ENCODE peak calls at places on chromosomes 2 and 18, in four cellular contexts. K is SK-N-SH, H is dorsolateral prefrontal cortex, I is NCI-H1694. F is an unnamed sample.

GRCh38 chr2:64730551-64731305 is 77.0 kb upstream of the SERTAD2 start:
- DNase-seq in H (no peak), I (peak), K (peak), F (peak)

GRCh38 chr18:58385472-58385871 is 243.4 kb downstream of the ALPK2 start:
- DNase-seq in I (no peak), K (no peak), H (no peak), F (no peak)

GRCh38 chr2:10048501-10049171 is 5.3 kb downstream of the KLF11 start:
- DNase-seq in K (peak), I (peak), H (no peak), F (peak)

GRCh38 chr18:777021-777420 is 35.0 kb downstream of the YES1 start:
- DNase-seq in K (no peak), I (no peak), H (no peak), F (no peak)

GRCh38 chr2:55003706-55004639 is 46.3 kb downstream of the RTN4 start:
- DNase-seq in K (no peak), H (no peak), I (no peak), F (no peak)

GRCh38 chr18:48956378-48956777 is 5.6 kb upstream of the SMAD7 start:
- DNase-seq in K (no peak), I (no peak), H (no peak), F (no peak)

GRCh38 chr2:23445450-23445868 is 60.5 kb downstream of the KLHL29 start:
- DNase-seq in H (no peak), I (no peak), K (no peak), F (no peak)

GRCh38 chr18:67265464-67266245 is 250.9 kb downstream of the DSEL start:
- DNase-seq in H (no peak), I (no peak), K (no peak), F (no peak)

GRCh38 chr18:58223717-58224424 is 179.8 kb downstream of the NEDD4L start:
- DNase-seq in I (no peak), H (no peak), K (peak), F (peak)

GRCh38 chr2:201420442-201421113 is 30.7 kb downstream of the TRAK2 start:
- DNase-seq in K (no peak), H (no peak), I (no peak), F (no peak)

GRCh38 chr2:238523158-238524110 is 96.7 kb downstream of the ASB1 start:
- DNase-seq in I (no peak), K (peak), H (no peak), F (peak)

GRCh38 chr2:229921101-229921891 is 513 bp downstream of the TRIP12 start:
- DNase-seq in H (peak), I (no peak), K (peak), F (peak)

GRCh38 chr2:10230499-10230898 is 72.2 kb upstream of the HPCAL1 start:
- DNase-seq in H (no peak), I (no peak), K (no peak), F (no peak)

GRCh38 chr18:50203801-50204604 is 9.1 kb upstream of the MYO5B start:
- DNase-seq in I (peak), H (peak), K (peak), F (peak)

GRCh38 chr2:128498589-128498988 is 179.9 kb upstream of the HS6ST1 start:
- DNase-seq in I (no peak), K (no peak), H (no peak), F (no peak)

GRCh38 chr2:105468655-105469042 is 69.8 kb upstream of the FHL2 start:
- DNase-seq in K (no peak), H (no peak), I (no peak), F (no peak)

GRCh38 chr18:22349966-22350365 is 67.7 kb downstream of the CTAGE1 start:
- DNase-seq in K (no peak), I (no peak), H (no peak), F (no peak)

GRCh38 chr2:151051584-151052220 is 210.0 kb downstream of the RBM43 start:
- DNase-seq in H (no peak), I (peak), K (peak), F (peak)

GRCh38 chr2:216918088-216918680 is 58.3 kb upstream of the TNP1 start:
- DNase-seq in I (peak), K (no peak), H (no peak), F (peak)

GRCh38 chr18:58218111-58218510 is 174.1 kb downstream of the NEDD4L start:
- DNase-seq in K (no peak), H (no peak), I (no peak), F (no peak)

GRCh38 chr18:13353424-13353823 is 134.9 kb downstream of the LDLRAD4 start:
- DNase-seq in H (no peak), K (no peak), I (no peak), F (no peak)

GRCh38 chr18:22607284-22607635 is 189.5 kb upstream of the CTAGE1 start:
- DNase-seq in I (no peak), K (no peak), H (no peak), F (no peak)

GRCh38 chr2:21438949-21439348 is 315.2 kb downstream of the TDRD15 start:
- DNase-seq in K (no peak), H (no peak), I (no peak), F (no peak)

GRCh38 chr2:13193900-13194299 is 477.2 kb downstream of the TRIB2 start:
- DNase-seq in H (no peak), I (peak), K (peak), F (peak)

GRCh38 chr2:36245632-36246031 is 109.9 kb upstream of the CRIM1 start:
- DNase-seq in K (no peak), H (no peak), I (no peak), F (no peak)

GRCh38 chr2:177315303-177315887 is 50.9 kb upstream of the NFE2L2 start:
- DNase-seq in K (no peak), H (no peak), I (no peak), F (no peak)

GRCh38 chr2:152445791-152446201 is 110.8 kb downstream of the FMNL2 start:
- DNase-seq in K (no peak), I (no peak), H (no peak), F (no peak)

GRCh38 chr18:79916546-79917350 is 34.7 kb downstream of the SLC66A2 start:
- DNase-seq in I (no peak), K (no peak), H (no peak), F (no peak)

GRCh38 chr2:239638376-239638775 is 237.6 kb upstream of the HDAC4 start:
- DNase-seq in H (no peak), I (no peak), K (no peak), F (no peak)

GRCh38 chr18:44748582-44748981 is 67.9 kb downstream of the SETBP1 start:
- DNase-seq in K (no peak), H (no peak), I (no peak), F (no peak)

GRCh38 chr2:37711308-37711731 is 39.9 kb upstream of the CDC42EP3 start:
- DNase-seq in I (no peak), K (no peak), H (no peak), F (no peak)

GRCh38 chr2:30987611-30988010 is 150.6 kb downstream of the GALNT14 start:
- DNase-seq in I (no peak), K (no peak), H (no peak), F (no peak)

GRCh38 chr2:69642709-69643601 is 584 bp downstream of the AAK1 start:
- DNase-seq in K (peak), H (peak), I (peak), F (peak)

GRCh38 chr2:145194671-145195070 is 674.8 kb upstream of the ZEB2 start:
- DNase-seq in I (no peak), H (no peak), K (no peak), F (peak)

GRCh38 chr18:5452943-5453342 is 90.9 kb downstream of the EPB41L3 start:
- DNase-seq in K (no peak), H (no peak), I (no peak), F (no peak)

GRCh38 chr2:6626406-6627012 is 239.2 kb downstream of the CMPK2 start:
- DNase-seq in I (no peak), H (no peak), K (no peak), F (no peak)

GRCh38 chr2:43000242-43001054 is 208.1 kb upstream of the HAAO start:
- DNase-seq in H (peak), I (no peak), K (peak), F (no peak)